ENCODE peak calls at places on chromosomes 6 and 20, in four cellular contexts. O is right atrium auricular region, F is RWPE2, L is A549. I is an unnamed sample.

GRCh38 chr6:2632368-2632767 is 118.4 kb downstream of the MYLK4 start:
- DNase-seq in L (no peak), O (no peak), F (no peak), I (no peak)

GRCh38 chr6:121504227-121504626 is 68.8 kb downstream of the GJA1 start:
- DNase-seq in F (no peak), O (no peak), L (peak), I (no peak)

GRCh38 chr20:63036266-63036665 is 29.5 kb upstream of the BHLHE23 start:
- DNase-seq in L (no peak), F (peak), O (no peak), I (no peak)

GRCh38 chr6:71698698-71699097 is 187.7 kb upstream of the RIMS1 start:
- DNase-seq in L (no peak), O (no peak), F (no peak), I (no peak)

GRCh38 chr6:170423030-170423429 is 116.5 kb downstream of the FAM120B start:
- DNase-seq in F (no peak), O (no peak), L (no peak), I (no peak)

GRCh38 chr20:41078329-41078728 is 49.7 kb downstream of the TOP1 start:
- DNase-seq in F (no peak), O (no peak), L (peak), I (peak)

GRCh38 chr20:47343007-47343472 is 13.5 kb downstream of the ZMYND8 start:
- DNase-seq in F (no peak), L (no peak), O (no peak), I (no peak)

GRCh38 chr6:76876922-76877553 is 586.3 kb downstream of the HTR1B start:
- DNase-seq in L (no peak), F (peak), O (no peak), I (peak)

GRCh38 chr6:47665112-47665511 is 33.3 kb upstream of the ADGRF4 start:
- DNase-seq in O (no peak), L (no peak), F (peak), I (no peak)

GRCh38 chr20:55052464-55052863 is 577.1 kb downstream of the DOK5 start:
- DNase-seq in O (no peak), F (no peak), L (no peak), I (no peak)

GRCh38 chr6:99613398-99613704 is 6.7 kb downstream of the PRDM13 start:
- DNase-seq in F (no peak), O (no peak), L (peak), I (no peak)

GRCh38 chr6:7267521-7268091 is 45.4 kb downstream of the SSR1 start:
- DNase-seq in L (peak), O (peak), F (peak), I (no peak)

GRCh38 chr6:52503853-52504777 is 72.7 kb downstream of the TRAM2 start:
- DNase-seq in F (peak), L (peak), O (peak), I (no peak)

GRCh38 chr6:44630125-44631028 is 242.9 kb downstream of the CDC5L start:
- DNase-seq in L (peak), O (no peak), F (no peak), I (peak)

GRCh38 chr20:42485566-42485965 is 704.1 kb downstream of the PTPRT start:
- DNase-seq in F (no peak), L (no peak), O (no peak), I (no peak)

GRCh38 chr20:42484790-42485365 is 704.8 kb downstream of the PTPRT start:
- DNase-seq in O (no peak), F (no peak), L (no peak), I (no peak)

GRCh38 chr20:42483694-42484303 is 705.9 kb downstream of the PTPRT start:
- DNase-seq in L (no peak), O (no peak), F (no peak), I (peak)

GRCh38 chr20:42482808-42483207 is 706.9 kb downstream of the PTPRT start:
- DNase-seq in O (no peak), L (no peak), F (no peak), I (no peak)

DNA sequence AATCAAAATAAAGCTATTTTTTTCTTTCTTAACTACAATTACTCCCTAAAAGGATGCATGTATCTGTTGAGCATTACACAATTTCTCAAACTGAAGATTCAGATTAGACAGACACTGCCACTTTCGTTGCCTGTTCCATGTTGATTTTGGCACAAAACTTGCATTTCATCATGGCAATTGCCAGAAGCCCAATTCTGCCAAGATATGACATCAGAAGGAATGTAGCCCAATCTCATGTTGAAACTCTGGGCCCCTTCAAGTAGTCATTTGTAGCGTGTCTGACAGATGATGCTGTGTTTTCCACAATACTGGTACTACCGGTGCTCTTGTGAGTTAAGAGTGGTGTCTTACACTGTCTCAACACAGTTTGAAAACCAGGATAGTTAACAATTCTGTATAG is 705.4 kb downstream of the PTPRT start:
- DNase-seq in O (peak), F (no peak), L (no peak), I (no peak)
- H3K4me3 ChIP-seq in O (no peak), F (no peak), L (no peak), I (no peak)

DNA sequence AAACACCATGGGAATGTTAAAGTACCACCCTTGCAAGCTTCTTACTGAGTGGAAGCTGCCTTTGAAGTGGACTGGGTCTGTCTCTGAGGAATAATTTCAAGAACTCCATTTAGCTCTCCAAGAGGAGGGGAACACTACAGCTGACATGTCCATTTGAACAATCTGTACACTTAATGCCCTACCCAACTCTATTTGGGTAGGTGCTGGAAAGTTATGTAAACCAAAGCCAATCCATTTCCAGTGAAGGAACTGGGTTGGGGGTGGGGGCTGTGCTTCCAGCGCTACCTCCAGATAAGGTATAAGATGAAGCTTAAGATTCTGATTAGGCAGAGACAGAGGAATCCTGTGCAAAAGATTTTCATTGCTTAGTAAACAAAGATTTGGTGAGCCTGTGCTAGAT is 122.0 kb downstream of the TCP11 start:
- DNase-seq in O (peak), L (no peak), F (no peak), I (no peak)
- H3K4me3 ChIP-seq in O (peak), L (no peak), F (no peak), I (no peak)

DNA sequence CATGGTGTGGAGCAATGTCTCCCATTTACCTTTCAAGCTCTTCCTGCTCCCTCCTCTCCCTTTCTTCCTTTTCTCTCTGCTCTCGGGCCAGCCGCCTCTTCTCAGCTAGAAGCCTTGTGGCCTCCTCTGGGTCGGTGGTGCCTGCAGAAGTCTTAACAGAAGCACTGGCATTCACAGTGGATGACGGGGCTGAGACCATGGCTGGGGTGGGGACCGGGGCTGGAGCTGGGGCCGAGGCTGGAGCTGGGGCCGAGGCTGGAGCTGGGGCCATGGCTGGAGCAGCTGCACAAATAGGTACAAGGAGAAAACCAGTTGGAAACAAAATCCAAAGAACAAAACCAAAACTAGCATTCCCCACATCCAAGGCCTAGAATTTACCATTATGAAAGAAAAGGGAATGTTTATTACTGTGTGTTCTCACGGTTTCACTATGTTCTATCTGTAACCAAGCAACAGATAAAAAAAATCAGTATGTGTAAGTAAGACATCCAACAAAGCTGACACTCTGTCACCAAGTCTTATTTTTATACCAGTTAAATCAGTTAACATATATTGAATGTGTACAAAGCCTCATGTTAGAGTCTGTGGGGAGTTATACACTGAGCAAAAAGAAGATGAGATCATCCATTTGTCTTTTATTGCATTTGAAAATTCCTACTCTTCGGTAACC is 72.9 kb upstream of the BCLAF1 start:
- DNase-seq in F (no peak), L (no peak), O (no peak), I (no peak)
- H3K4me3 ChIP-seq in F (no peak), L (no peak), O (no peak), I (no peak)

GRCh38 chr20:59932616-59933295 is 681 bp downstream of the SYCP2 start:
- DNase-seq in L (no peak), F (peak), O (no peak), I (no peak)
- H3K4me3 ChIP-seq in L (peak), F (peak), O (peak), I (peak)

GRCh38 chr6:16136536-16137450 is 7.9 kb downstream of the MYLIP start:
- DNase-seq in O (no peak), L (no peak), F (no peak), I (no peak)
- H3K4me3 ChIP-seq in O (no peak), L (no peak), F (no peak), I (no peak)

GRCh38 chr20:38423541-38423940 is 11.6 kb downstream of the SNHG17 start:
- DNase-seq in O (no peak), L (no peak), F (no peak), I (no peak)

GRCh38 chr20:38426006-38426405 is 9.1 kb downstream of the SNHG17 start:
- DNase-seq in L (peak), O (no peak), F (no peak), I (no peak)

GRCh38 chr20:38421915-38422314 is 13.2 kb downstream of the SNHG17 start:
- DNase-seq in O (no peak), L (no peak), F (no peak), I (no peak)

GRCh38 chr20:38426498-38426897 is 8.6 kb downstream of the SNHG17 start:
- DNase-seq in O (no peak), L (no peak), F (no peak), I (no peak)

GRCh38 chr20:38424404-38424803 is 10.7 kb downstream of the SNHG17 start:
- DNase-seq in F (no peak), L (no peak), O (no peak), I (no peak)
- H3K4me3 ChIP-seq in F (no peak), L (no peak), O (no peak), I (no peak)

GRCh38 chr6:37867756-37868446 is 48.4 kb downstream of the ZFAND3 start:
- DNase-seq in F (no peak), O (no peak), L (no peak), I (no peak)

GRCh38 chr6:37865534-37865933 is 46.0 kb downstream of the ZFAND3 start:
- DNase-seq in O (no peak), F (no peak), L (no peak), I (no peak)

GRCh38 chr6:37871616-37872384 is 52.3 kb downstream of the ZFAND3 start:
- DNase-seq in O (no peak), F (no peak), L (no peak), I (no peak)

GRCh38 chr6:37866590-37867507 is 47.3 kb downstream of the ZFAND3 start:
- DNase-seq in L (no peak), F (no peak), O (no peak), I (no peak)

DNA sequence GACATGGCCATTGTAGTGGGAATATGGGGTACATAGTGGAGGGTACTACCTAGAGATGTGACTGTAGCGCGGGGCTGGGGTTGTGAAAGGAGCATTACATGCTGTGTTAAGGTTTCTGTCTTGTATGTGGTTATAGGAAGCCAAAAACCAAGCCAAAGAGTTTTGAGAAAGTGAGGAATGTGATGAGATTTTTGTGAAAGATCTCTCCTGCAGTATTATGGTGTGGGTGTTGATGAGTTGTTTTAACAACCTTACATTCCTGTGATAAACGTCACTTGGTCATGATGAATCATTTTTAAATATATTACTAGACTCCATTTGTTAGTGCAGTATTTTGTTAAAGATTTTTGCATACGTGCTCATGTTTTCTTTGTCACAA is 48.9 kb downstream of the ZFAND3 start:
- DNase-seq in O (no peak), L (no peak), F (no peak), I (no peak)
- H3K4me3 ChIP-seq in O (no peak), L (no peak), F (no peak), I (no peak)

DNA sequence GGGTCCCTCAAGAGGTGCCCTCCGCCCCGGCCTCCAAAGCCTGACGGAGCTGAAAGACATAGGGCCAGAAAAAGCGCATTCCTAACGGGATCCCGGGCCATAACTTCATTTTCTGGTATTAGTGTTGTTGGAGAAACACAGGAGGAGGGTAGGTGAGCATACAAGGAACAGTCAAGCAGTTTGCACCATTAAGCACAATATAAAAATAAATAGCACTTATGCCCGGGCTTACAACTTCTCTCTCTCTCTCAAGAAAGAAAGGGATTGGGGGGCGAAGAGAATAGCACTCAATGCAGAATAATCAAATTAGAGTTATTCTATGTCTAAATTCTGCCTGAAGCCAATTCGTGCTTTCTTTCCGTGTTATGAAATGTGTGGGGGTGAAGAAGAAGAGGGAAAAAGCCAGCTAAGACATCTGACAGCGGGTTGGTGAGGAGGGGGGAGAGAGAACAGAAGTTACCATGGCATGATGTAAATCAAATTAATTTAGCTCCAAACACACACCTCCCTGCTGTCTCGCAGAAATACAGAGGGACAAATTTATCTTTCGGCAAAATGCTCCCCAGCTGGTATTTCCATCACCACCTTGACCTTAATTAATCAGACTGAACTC is 493 bp upstream of the METTL24 start:
- DNase-seq in F (no peak), L (no peak), O (no peak), I (no peak)
- H3K4me3 ChIP-seq in F (no peak), L (peak), O (peak), I (no peak)

I was measured in Jurkat, Clone E6-1.